ENCODE peak calls at places on chromosomes 13 and 19, in six cellular contexts. N, V, T, F, H and Z are unnamed samples. For H3K4me1, the result is how much of the 10 kb centered on the place peaks cover.

GRCh38 chr19:6654347-6655310 is 15.3 kb downstream of the TNFSF14 start:
- DNase-seq in F (no peak), V (no peak), H (no peak), N (peak), T (peak), Z (no peak)

GRCh38 chr13:53848546-53848945 is 819.9 kb downstream of the OLFM4 start:
- DNase-seq in N (no peak), T (no peak), V (no peak), H (no peak), F (no peak), Z (no peak)

GRCh38 chr13:111339366-111340143 is 19.1 kb downstream of the TEX29 start:
- DNase-seq in H (no peak), N (no peak), T (no peak), V (no peak), F (peak), Z (no peak)

GRCh38 chr19:29574518-29574917 is 31.6 kb upstream of the POP4 start:
- DNase-seq in H (peak), T (no peak), V (no peak), N (no peak), F (no peak), Z (no peak)

GRCh38 chr19:31483226-31483857 is 134.1 kb upstream of the TSHZ3 start:
- DNase-seq in V (no peak), T (no peak), F (no peak), H (no peak), N (no peak), Z (no peak)

GRCh38 chr13:112819816-112820215 is 130.0 kb downstream of the ATP11A start:
- DNase-seq in F (peak), N (no peak), T (no peak), V (no peak), H (peak), Z (no peak)

GRCh38 chr13:32362574-32362973 is 47.3 kb downstream of the BRCA2 start:
- DNase-seq in V (no peak), N (no peak), F (no peak), T (no peak), H (no peak), Z (no peak)

GRCh38 chr13:101626925-101627555 is 174.6 kb downstream of the ITGBL1 start:
- DNase-seq in H (no peak), T (peak), N (peak), F (no peak), V (no peak), Z (no peak)

GRCh38 chr19:6199240-6199983 is 63.9 kb downstream of the ACSBG2 start:
- DNase-seq in V (peak), N (peak), F (peak), T (peak), H (peak), Z (peak)

GRCh38 chr19:32483574-32483973 is 78.0 kb downstream of the DPY19L3 start:
- DNase-seq in N (no peak), T (no peak), F (no peak), V (no peak), H (no peak), Z (no peak)

GRCh38 chr13:48600374-48601364 is 53.1 kb upstream of the CYSLTR2 start:
- DNase-seq in H (no peak), T (no peak), V (no peak), N (no peak), F (no peak), Z (no peak)

GRCh38 chr13:20570540-20570939 is 3.6 kb downstream of the IFT88 start:
- DNase-seq in V (no peak), T (no peak), N (no peak), F (no peak), H (no peak), Z (no peak)

GRCh38 chr19:15249912-15250634 is 17.8 kb upstream of the EPHX3 start:
- DNase-seq in T (no peak), F (peak), H (no peak), V (peak), N (no peak), Z (no peak)

GRCh38 chr13:85194482-85194881 is 604.7 kb downstream of the SLITRK6 start:
- DNase-seq in T (no peak), V (no peak), F (no peak), N (no peak), H (no peak), Z (no peak)

GRCh38 chr13:79374578-79374977 is 31.5 kb downstream of the RBM26 start:
- DNase-seq in N (no peak), T (no peak), F (no peak), H (no peak), V (no peak), Z (no peak)

GRCh38 chr13:42001580-42001979 is 40.7 kb upstream of the VWA8 start:
- DNase-seq in H (no peak), F (no peak), V (peak), T (no peak), N (no peak), Z (peak)

GRCh38 chr13:106520205-106521004 is 15.1 kb downstream of the EFNB2 start:
- DNase-seq in V (no peak), T (no peak), F (no peak), N (no peak), H (no peak), Z (no peak)

GRCh38 chr19:42421591-42422031 is 5.6 kb downstream of the LIPE start:
- DNase-seq in V (no peak), N (no peak), F (peak), T (no peak), H (no peak), Z (no peak)

GRCh38 chr19:55369651-55370304 is 485 bp downstream of the IL11 start:
- DNase-seq in F (peak), H (no peak), V (no peak), N (no peak), T (peak), Z (no peak)

GRCh38 chr13:43838909-43839308 is 40.6 kb downstream of the CCDC122 start:
- DNase-seq in N (no peak), T (no peak), H (no peak), F (no peak), V (no peak), Z (no peak)

GRCh38 chr19:38142176-38143035 is 81.6 kb downstream of the DPF1 start:
- DNase-seq in T (peak), H (peak), F (no peak), N (peak), V (peak), Z (no peak)

GRCh38 chr19:46546194-46546896 is 50.7 kb upstream of the PNMA8B start:
- DNase-seq in H (no peak), T (no peak), F (no peak), V (no peak), N (no peak), Z (peak)

GRCh38 chr19:10724573-10725071 is 6.7 kb downstream of the DNM2 start:
- DNase-seq in F (no peak), N (no peak), V (no peak), H (no peak), T (no peak), Z (no peak)

GRCh38 chr19:29680447-29680846 is 15.2 kb downstream of the PLEKHF1 start:
- DNase-seq in N (peak), H (no peak), F (peak), T (peak), V (no peak), Z (peak)

GRCh38 chr19:9839415-9839814 is 4.3 kb downstream of the PIN1 start:
- DNase-seq in N (no peak), V (no peak), H (no peak), T (no peak), F (no peak), Z (no peak)

GRCh38 chr19:18832331-18833140 is 777 bp downstream of the UPF1 start:
- DNase-seq in F (no peak), N (peak), H (no peak), T (no peak), V (no peak), Z (no peak)

GRCh38 chr13:42417624-42418023 is 145.7 kb downstream of the AKAP11 start:
- DNase-seq in T (no peak), F (no peak), V (no peak), H (no peak), N (no peak), Z (no peak)

GRCh38 chr19:8252922-8253589 is 43.9 kb downstream of the CERS4 start:
- DNase-seq in F (peak), N (peak), H (peak), T (peak), V (peak), Z (peak)

GRCh38 chr19:4375620-4376228 is 24.6 kb downstream of the SH3GL1 start:
- DNase-seq in T (no peak), V (peak), H (no peak), F (peak), N (peak), Z (no peak)

GRCh38 chr19:44644391-44645016 is 794 bp downstream of the PVR start:
- DNase-seq in T (no peak), H (no peak), F (peak), N (no peak), V (no peak), Z (peak)

GRCh38 chr19:44720945-44721344 is 22.0 kb downstream of the CEACAM16 start:
- DNase-seq in V (no peak), H (no peak), F (no peak), N (no peak), T (no peak), Z (no peak)

GRCh38 chr13:36421447-36421846 is 10.8 kb upstream of the CCNA1 start:
- DNase-seq in N (no peak), F (no peak), T (no peak), V (no peak), H (no peak), Z (no peak)

GRCh38 chr13:84362777-84363176 is 480.5 kb upstream of the SLITRK1 start:
- DNase-seq in T (no peak), F (no peak), H (no peak), V (no peak), N (no peak), Z (no peak)

GRCh38 chr13:99522288-99522687 is 21.0 kb downstream of the TM9SF2 start:
- DNase-seq in H (no peak), N (no peak), V (no peak), T (no peak), F (no peak), Z (no peak)

GRCh38 chr19:682678-683320 is 6.6 kb downstream of the FSTL3 start:
- DNase-seq in T (no peak), F (no peak), N (no peak), V (no peak), H (no peak), Z (peak)

GRCh38 chr13:21344662-21345176 is 114.4 kb downstream of the ZDHHC20 start:
- DNase-seq in T (peak), N (peak), H (no peak), V (no peak), F (no peak), Z (no peak)

GRCh38 chr19:42313840-42314755 is 989 bp downstream of the TMEM145 start:
- DNase-seq in N (no peak), F (no peak), T (no peak), H (no peak), V (no peak), Z (no peak)

GRCh38 chr19:2607712-2608601 is 94.5 kb downstream of the GNG7 start:
- DNase-seq in N (peak), H (no peak), F (no peak), V (no peak), T (peak), Z (no peak)

GRCh38 chr19:2609389-2610116 is 92.9 kb downstream of the GNG7 start:
- DNase-seq in H (no peak), V (no peak), F (no peak), T (no peak), N (peak), Z (no peak)

GRCh38 chr19:2611483-2612464 is 90.7 kb downstream of the GNG7 start:
- DNase-seq in N (no peak), T (no peak), H (no peak), F (peak), V (no peak), Z (no peak)

GRCh38 chr19:2610637-2611482 is 91.6 kb downstream of the GNG7 start:
- DNase-seq in N (peak), V (peak), F (peak), T (peak), H (peak), Z (peak)

GRCh38 chr19:2608602-2608922 is 93.9 kb downstream of the GNG7 start:
- DNase-seq in H (no peak), T (no peak), V (no peak), F (no peak), N (peak), Z (no peak)
- H3K4me3 ChIP-seq in H (no peak), T (no peak), V (no peak), F (no peak), N (no peak), Z (no peak)

GRCh38 chr19:13038306-13039210 is 43.3 kb downstream of the NFIX start:
- DNase-seq in V (no peak), T (no peak), N (no peak), F (no peak), H (no peak), Z (no peak)
- H3K4me1 ChIP-seq in V (under half), T (under half), N (half or more), F (under half), H (half or more), Z (half or more)

GRCh38 chr13:60441761-60442160 is 44.7 kb downstream of the TDRD3 start:
- DNase-seq in H (no peak), V (no peak), N (no peak), F (no peak), T (no peak), Z (no peak)

GRCh38 chr13:60431108-60431700 is 34.2 kb downstream of the TDRD3 start:
- DNase-seq in N (no peak), H (no peak), F (no peak), V (no peak), T (peak), Z (no peak)

GRCh38 chr13:60433505-60433904 is 36.5 kb downstream of the TDRD3 start:
- DNase-seq in T (no peak), V (no peak), H (no peak), F (no peak), N (no peak), Z (no peak)

GRCh38 chr13:60439201-60439600 is 42.2 kb downstream of the TDRD3 start:
- DNase-seq in V (no peak), F (no peak), N (no peak), T (no peak), H (no peak), Z (no peak)

DNA sequence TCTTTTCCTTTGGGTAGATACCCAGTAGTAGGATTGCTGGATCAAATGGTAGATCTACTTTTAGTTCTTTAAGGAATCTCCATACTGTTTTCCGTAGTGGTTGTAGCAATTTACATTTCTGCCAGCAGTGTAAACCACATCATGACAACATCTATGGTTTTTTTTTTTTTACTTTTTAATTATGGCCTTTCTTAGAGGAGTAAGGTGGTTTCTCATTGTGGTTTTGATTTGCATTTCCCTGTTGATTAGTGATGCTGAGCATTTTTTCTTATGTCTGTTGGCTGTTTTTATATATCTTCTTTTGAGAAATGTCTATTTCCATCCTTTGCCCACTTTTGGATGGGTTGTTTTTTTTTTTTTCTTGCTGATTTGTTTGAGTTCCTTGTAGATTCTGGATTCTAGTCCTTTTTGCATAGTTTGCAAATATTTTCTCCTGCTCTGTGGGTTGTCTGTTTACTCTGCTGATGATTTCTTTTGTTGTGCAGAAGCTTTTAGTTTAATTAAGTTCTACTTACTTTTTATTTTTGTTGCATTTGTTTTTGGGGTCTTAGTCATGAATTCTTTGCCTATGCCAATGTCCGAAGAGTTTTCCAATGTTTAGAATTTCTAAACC is 38.8 kb downstream of the TDRD3 start:
- DNase-seq in V (no peak), N (no peak), F (no peak), T (peak), H (no peak), Z (no peak)
- H3K4me3 ChIP-seq in V (no peak), N (no peak), F (no peak), T (no peak), H (no peak), Z (no peak)

DNA sequence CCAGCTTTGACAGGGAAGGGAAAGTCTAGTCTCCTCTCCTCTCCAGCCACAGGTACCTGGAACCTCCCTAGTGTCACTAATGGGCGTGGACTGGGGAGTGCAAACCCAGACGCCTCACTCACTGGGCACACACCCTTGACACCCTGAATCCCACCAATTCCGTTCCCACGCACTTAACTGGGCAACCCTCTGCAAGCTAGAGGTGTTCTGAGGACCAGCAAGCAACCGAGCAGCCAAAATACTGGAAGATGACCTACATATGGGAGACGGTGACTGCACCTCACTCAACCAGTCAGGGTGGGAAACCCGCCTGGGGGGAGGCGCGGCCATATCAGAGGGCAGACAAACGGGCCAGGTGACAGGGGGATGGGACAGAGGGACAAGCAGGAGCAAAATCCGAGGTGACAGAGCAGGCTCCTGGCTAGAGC is 991 bp downstream of the ABHD17A start:
- DNase-seq in N (no peak), T (no peak), F (no peak), V (no peak), H (no peak), Z (no peak)
- H3K4me1 ChIP-seq in N (under half), T (under half), F (under half), V (under half), H (half or more), Z (under half)